ENCODE peak calls at places on chromosomes 7 and 10, in ten cellular contexts. One of them, this sample, is unnamed.

GRCh38 chr7:128231677-128232076 is 9.4 kb upstream of the LEP start:
- DNase-seq in WTC11: no peak
- DNase-seq in thoracic aorta: no peak
- DNase-seq in GM12865: no peak
- DNase-seq in stomach: no peak
- DNase-seq in neural progenitor cell: no peak
- DNase-seq in cardiac fibroblast: no peak
- DNase-seq in heart left ventricle: no peak
- DNase-seq in HFFc6: no peak
- DNase-seq in brain microvascular endothelial cell: no peak
- DNase-seq in this sample: no peak

GRCh38 chr7:33981221-33981620 is 75.9 kb downstream of the BMPER start:
- DNase-seq in thoracic aorta: no peak
- DNase-seq in GM12865: no peak
- DNase-seq in neural progenitor cell: no peak
- DNase-seq in WTC11: no peak
- DNase-seq in cardiac fibroblast: no peak
- DNase-seq in brain microvascular endothelial cell: no peak
- DNase-seq in stomach: no peak
- DNase-seq in heart left ventricle: no peak
- DNase-seq in HFFc6: no peak
- DNase-seq in this sample: no peak

GRCh38 chr7:95262875-95263274 is 61.5 kb downstream of the PON1 start:
- DNase-seq in HFFc6: no peak
- DNase-seq in neural progenitor cell: no peak
- DNase-seq in GM12865: no peak
- DNase-seq in stomach: no peak
- DNase-seq in cardiac fibroblast: no peak
- DNase-seq in brain microvascular endothelial cell: no peak
- DNase-seq in heart left ventricle: no peak
- DNase-seq in WTC11: no peak
- DNase-seq in thoracic aorta: no peak
- DNase-seq in this sample: no peak

GRCh38 chr7:125871431-125871830 is 941.8 kb upstream of the POT1 start:
- DNase-seq in HFFc6: no peak
- DNase-seq in neural progenitor cell: no peak
- DNase-seq in brain microvascular endothelial cell: no peak
- DNase-seq in heart left ventricle: no peak
- DNase-seq in GM12865: no peak
- DNase-seq in WTC11: no peak
- DNase-seq in thoracic aorta: no peak
- DNase-seq in stomach: no peak
- DNase-seq in cardiac fibroblast: no peak
- DNase-seq in this sample: no peak

GRCh38 chr7:123649956-123650355 is 5.7 kb upstream of the LMOD2 start:
- DNase-seq in neural progenitor cell: no peak
- DNase-seq in brain microvascular endothelial cell: peak; percentile 23
- DNase-seq in stomach: no peak
- DNase-seq in heart left ventricle: no peak
- DNase-seq in thoracic aorta: no peak
- DNase-seq in HFFc6: no peak
- DNase-seq in WTC11: no peak
- DNase-seq in GM12865: no peak
- DNase-seq in cardiac fibroblast: peak; percentile 50
- DNase-seq in this sample: no peak

GRCh38 chr10:78974409-78975317 is 94.1 kb upstream of the ZMIZ1 start:
- DNase-seq in brain microvascular endothelial cell: peak; percentile 85
- DNase-seq in thoracic aorta: peak; percentile 84
- DNase-seq in heart left ventricle: peak; percentile 62
- DNase-seq in stomach: peak; percentile 52
- DNase-seq in cardiac fibroblast: peak; percentile 89
- DNase-seq in WTC11: peak; percentile 62
- DNase-seq in HFFc6: peak; percentile 86
- DNase-seq in neural progenitor cell: peak; percentile 62
- DNase-seq in GM12865: peak; percentile 28
- DNase-seq in this sample: peak; percentile 90

GRCh38 chr7:149773446-149774236 is at the start of gene ZNF467:
- DNase-seq in GM12865: no peak
- DNase-seq in neural progenitor cell: peak; percentile 52
- DNase-seq in WTC11: no peak
- DNase-seq in heart left ventricle: peak; percentile 80
- DNase-seq in HFFc6: no peak
- DNase-seq in thoracic aorta: no peak
- DNase-seq in brain microvascular endothelial cell: no peak
- DNase-seq in cardiac fibroblast: peak; percentile 87
- DNase-seq in stomach: peak; percentile 78
- DNase-seq in this sample: peak; percentile 42

GRCh38 chr7:114988035-114988434 is 66.1 kb downstream of the MDFIC start:
- DNase-seq in brain microvascular endothelial cell: no peak
- DNase-seq in WTC11: no peak
- DNase-seq in stomach: no peak
- DNase-seq in GM12865: no peak
- DNase-seq in HFFc6: no peak
- DNase-seq in cardiac fibroblast: peak; percentile 20
- DNase-seq in thoracic aorta: no peak
- DNase-seq in neural progenitor cell: no peak
- DNase-seq in heart left ventricle: no peak
- DNase-seq in this sample: no peak

GRCh38 chr10:125707852-125708468 is 11.5 kb upstream of the EDRF1 start:
- DNase-seq in brain microvascular endothelial cell: no peak
- DNase-seq in GM12865: no peak
- DNase-seq in stomach: no peak
- DNase-seq in thoracic aorta: no peak
- DNase-seq in heart left ventricle: no peak
- DNase-seq in cardiac fibroblast: peak; percentile 11
- DNase-seq in WTC11: no peak
- DNase-seq in neural progenitor cell: no peak
- DNase-seq in HFFc6: peak; percentile 60
- DNase-seq in this sample: no peak

GRCh38 chr10:125711110-125711750 is 8.3 kb upstream of the EDRF1 start:
- DNase-seq in thoracic aorta: no peak
- DNase-seq in cardiac fibroblast: no peak
- DNase-seq in brain microvascular endothelial cell: no peak
- DNase-seq in neural progenitor cell: no peak
- DNase-seq in heart left ventricle: no peak
- DNase-seq in GM12865: no peak
- DNase-seq in HFFc6: no peak
- DNase-seq in stomach: no peak
- DNase-seq in WTC11: no peak
- DNase-seq in this sample: no peak

GRCh38 chr10:125708971-125709503 is 10.5 kb upstream of the EDRF1 start:
- DNase-seq in heart left ventricle: no peak
- DNase-seq in neural progenitor cell: no peak
- DNase-seq in stomach: no peak
- DNase-seq in cardiac fibroblast: no peak
- DNase-seq in GM12865: no peak
- DNase-seq in thoracic aorta: no peak
- DNase-seq in WTC11: no peak
- DNase-seq in brain microvascular endothelial cell: no peak
- DNase-seq in HFFc6: no peak
- DNase-seq in this sample: no peak

GRCh38 chr10:125710267-125710563 is 9.3 kb upstream of the EDRF1 start:
- DNase-seq in GM12865: no peak
- DNase-seq in WTC11: no peak
- DNase-seq in HFFc6: no peak
- DNase-seq in thoracic aorta: no peak
- DNase-seq in heart left ventricle: no peak
- DNase-seq in stomach: no peak
- DNase-seq in cardiac fibroblast: no peak
- DNase-seq in brain microvascular endothelial cell: no peak
- DNase-seq in neural progenitor cell: no peak
- DNase-seq in this sample: no peak

DNA sequence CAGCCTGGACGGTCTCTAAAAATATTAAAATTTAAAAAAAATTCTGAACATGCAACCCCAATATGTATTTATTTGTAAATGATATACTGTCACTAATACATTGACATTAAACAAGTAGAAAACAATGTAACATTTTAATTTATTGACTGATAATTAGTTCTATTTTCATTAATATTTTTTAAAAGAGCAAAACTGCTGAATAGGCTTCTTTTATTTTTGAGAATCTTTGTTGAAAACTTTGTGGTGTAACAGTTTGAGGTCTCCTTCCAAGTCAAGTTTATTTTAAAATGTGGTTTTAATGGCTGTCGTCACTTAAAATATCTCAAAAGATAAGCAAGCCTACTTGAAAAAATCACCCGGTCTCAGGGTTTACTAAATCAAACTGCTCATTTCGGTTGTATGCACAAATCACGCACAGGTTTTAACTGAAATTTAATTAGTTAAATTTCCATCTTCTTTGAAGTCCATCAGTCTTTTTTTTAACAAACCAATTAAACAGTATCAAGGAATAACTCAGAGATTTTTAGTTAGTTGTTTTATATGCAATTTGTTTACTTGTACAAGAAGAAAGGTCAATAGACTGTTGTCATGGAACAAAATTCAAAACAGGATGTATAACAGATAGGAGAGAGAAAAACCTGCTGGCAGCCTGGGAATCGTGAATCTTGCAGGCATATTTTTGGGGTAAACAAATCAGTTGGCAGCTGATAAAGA is 9.8 kb upstream of the EDRF1 start:
- DNase-seq in heart left ventricle: no peak
- DNase-seq in neural progenitor cell: no peak
- DNase-seq in brain microvascular endothelial cell: no peak
- DNase-seq in HFFc6: no peak
- DNase-seq in cardiac fibroblast: peak; percentile 55
- DNase-seq in thoracic aorta: no peak
- DNase-seq in stomach: no peak
- DNase-seq in GM12865: no peak
- DNase-seq in WTC11: no peak
- DNase-seq in this sample: no peak
- TF ChIP-seq CTCF in heart left ventricle: no peak
- TF ChIP-seq CTCF in neural progenitor cell: no peak
- TF ChIP-seq CTCF in brain microvascular endothelial cell: no peak
- TF ChIP-seq CTCF in HFFc6: no peak
- TF ChIP-seq CTCF in cardiac fibroblast: no peak
- TF ChIP-seq CTCF in thoracic aorta: no peak
- TF ChIP-seq CTCF in stomach: no peak
- TF ChIP-seq CTCF in GM12865: no peak
- TF ChIP-seq CTCF in WTC11: no peak
- TF ChIP-seq CTCF in this sample: no peak

GRCh38 chr10:30238836-30239235 is 110.2 kb downstream of the MTPAP start:
- DNase-seq in neural progenitor cell: no peak
- DNase-seq in heart left ventricle: peak; percentile 48
- DNase-seq in stomach: no peak
- DNase-seq in HFFc6: no peak
- DNase-seq in brain microvascular endothelial cell: no peak
- DNase-seq in cardiac fibroblast: no peak
- DNase-seq in thoracic aorta: no peak
- DNase-seq in WTC11: no peak
- DNase-seq in GM12865: no peak
- DNase-seq in this sample: no peak

GRCh38 chr10:30231709-30232108 is 117.4 kb downstream of the MTPAP start:
- DNase-seq in heart left ventricle: no peak
- DNase-seq in HFFc6: no peak
- DNase-seq in neural progenitor cell: no peak
- DNase-seq in brain microvascular endothelial cell: no peak
- DNase-seq in stomach: no peak
- DNase-seq in cardiac fibroblast: no peak
- DNase-seq in GM12865: no peak
- DNase-seq in WTC11: no peak
- DNase-seq in thoracic aorta: no peak
- DNase-seq in this sample: no peak

GRCh38 chr10:30228638-30229037 is 120.4 kb downstream of the MTPAP start:
- DNase-seq in WTC11: no peak
- DNase-seq in GM12865: no peak
- DNase-seq in cardiac fibroblast: peak; percentile 15
- DNase-seq in thoracic aorta: no peak
- DNase-seq in heart left ventricle: no peak
- DNase-seq in stomach: no peak
- DNase-seq in HFFc6: no peak
- DNase-seq in brain microvascular endothelial cell: no peak
- DNase-seq in neural progenitor cell: no peak
- DNase-seq in this sample: no peak

GRCh38 chr10:30231071-30231652 is 117.9 kb downstream of the MTPAP start:
- DNase-seq in GM12865: no peak
- DNase-seq in stomach: no peak
- DNase-seq in cardiac fibroblast: no peak
- DNase-seq in brain microvascular endothelial cell: no peak
- DNase-seq in HFFc6: no peak
- DNase-seq in neural progenitor cell: no peak
- DNase-seq in WTC11: no peak
- DNase-seq in thoracic aorta: no peak
- DNase-seq in heart left ventricle: no peak
- DNase-seq in this sample: peak; percentile 7

DNA sequence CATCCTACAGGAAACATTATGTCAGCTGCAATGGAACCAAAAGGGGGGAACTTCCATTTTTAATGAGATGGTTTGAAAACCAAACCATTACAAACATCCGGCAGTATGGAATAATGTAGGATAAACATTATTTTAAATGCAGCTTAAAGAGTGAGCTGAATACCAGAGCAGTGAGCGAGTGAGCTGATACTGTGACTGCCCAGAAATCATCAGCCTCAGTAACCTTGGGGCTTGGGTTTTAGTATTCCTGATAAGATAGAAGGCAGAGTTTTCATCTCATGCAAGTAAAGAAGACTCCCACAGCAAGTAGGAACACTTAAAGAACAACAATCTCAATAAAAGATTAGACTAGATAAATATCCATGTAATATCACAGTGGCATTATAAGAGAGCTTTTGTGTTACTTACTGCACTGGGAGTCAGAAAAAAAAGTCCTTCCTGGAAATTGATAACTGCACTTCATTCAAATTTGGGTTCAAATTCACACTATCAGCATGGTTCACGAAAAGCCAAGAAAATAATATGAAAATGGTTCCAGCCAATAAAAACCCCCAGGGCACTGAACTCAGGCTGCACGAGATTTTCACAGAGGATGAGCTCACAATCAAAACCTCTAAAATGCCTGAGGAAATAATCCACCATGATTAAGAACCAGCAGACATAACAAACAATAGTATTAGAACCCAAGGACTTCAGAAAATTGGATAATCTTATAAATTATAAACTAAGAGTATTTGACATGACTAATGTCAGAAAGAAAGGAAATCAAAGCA is 115.7 kb downstream of the MTPAP start:
- DNase-seq in WTC11: no peak
- DNase-seq in stomach: no peak
- DNase-seq in GM12865: no peak
- DNase-seq in thoracic aorta: no peak
- DNase-seq in cardiac fibroblast: no peak
- DNase-seq in heart left ventricle: no peak
- DNase-seq in neural progenitor cell: no peak
- DNase-seq in brain microvascular endothelial cell: peak; percentile 33
- DNase-seq in HFFc6: peak; percentile 44
- DNase-seq in this sample: no peak
- TF ChIP-seq CTCF in WTC11: no peak
- TF ChIP-seq CTCF in stomach: no peak
- TF ChIP-seq CTCF in GM12865: no peak
- TF ChIP-seq CTCF in thoracic aorta: no peak
- TF ChIP-seq CTCF in cardiac fibroblast: no peak
- TF ChIP-seq CTCF in heart left ventricle: no peak
- TF ChIP-seq CTCF in neural progenitor cell: no peak
- TF ChIP-seq CTCF in brain microvascular endothelial cell: no peak
- TF ChIP-seq CTCF in HFFc6: no peak
- TF ChIP-seq CTCF in this sample: no peak

GRCh38 chr7:55410641-55411239 is 45.6 kb downstream of the LANCL2 start:
- DNase-seq in HFFc6: no peak
- DNase-seq in stomach: no peak
- DNase-seq in GM12865: no peak
- DNase-seq in thoracic aorta: no peak
- DNase-seq in cardiac fibroblast: no peak
- DNase-seq in WTC11: no peak
- DNase-seq in heart left ventricle: no peak
- DNase-seq in neural progenitor cell: no peak
- DNase-seq in brain microvascular endothelial cell: no peak
- DNase-seq in this sample: no peak

GRCh38 chr7:55411844-55412243 is 46.7 kb downstream of the LANCL2 start:
- DNase-seq in cardiac fibroblast: no peak
- DNase-seq in stomach: no peak
- DNase-seq in neural progenitor cell: no peak
- DNase-seq in brain microvascular endothelial cell: no peak
- DNase-seq in HFFc6: no peak
- DNase-seq in thoracic aorta: no peak
- DNase-seq in WTC11: no peak
- DNase-seq in heart left ventricle: no peak
- DNase-seq in GM12865: no peak
- DNase-seq in this sample: no peak

GRCh38 chr7:55413442-55413841 is 48.3 kb downstream of the LANCL2 start:
- DNase-seq in HFFc6: no peak
- DNase-seq in heart left ventricle: no peak
- DNase-seq in stomach: no peak
- DNase-seq in cardiac fibroblast: no peak
- DNase-seq in WTC11: no peak
- DNase-seq in GM12865: no peak
- DNase-seq in thoracic aorta: no peak
- DNase-seq in neural progenitor cell: no peak
- DNase-seq in brain microvascular endothelial cell: no peak
- DNase-seq in this sample: no peak

GRCh38 chr7:55405856-55406541 is 40.9 kb downstream of the LANCL2 start:
- DNase-seq in brain microvascular endothelial cell: no peak
- DNase-seq in stomach: peak; percentile 41
- DNase-seq in heart left ventricle: no peak
- DNase-seq in thoracic aorta: no peak
- DNase-seq in HFFc6: no peak
- DNase-seq in WTC11: no peak
- DNase-seq in cardiac fibroblast: no peak
- DNase-seq in neural progenitor cell: no peak
- DNase-seq in GM12865: no peak
- DNase-seq in this sample: no peak

DNA sequence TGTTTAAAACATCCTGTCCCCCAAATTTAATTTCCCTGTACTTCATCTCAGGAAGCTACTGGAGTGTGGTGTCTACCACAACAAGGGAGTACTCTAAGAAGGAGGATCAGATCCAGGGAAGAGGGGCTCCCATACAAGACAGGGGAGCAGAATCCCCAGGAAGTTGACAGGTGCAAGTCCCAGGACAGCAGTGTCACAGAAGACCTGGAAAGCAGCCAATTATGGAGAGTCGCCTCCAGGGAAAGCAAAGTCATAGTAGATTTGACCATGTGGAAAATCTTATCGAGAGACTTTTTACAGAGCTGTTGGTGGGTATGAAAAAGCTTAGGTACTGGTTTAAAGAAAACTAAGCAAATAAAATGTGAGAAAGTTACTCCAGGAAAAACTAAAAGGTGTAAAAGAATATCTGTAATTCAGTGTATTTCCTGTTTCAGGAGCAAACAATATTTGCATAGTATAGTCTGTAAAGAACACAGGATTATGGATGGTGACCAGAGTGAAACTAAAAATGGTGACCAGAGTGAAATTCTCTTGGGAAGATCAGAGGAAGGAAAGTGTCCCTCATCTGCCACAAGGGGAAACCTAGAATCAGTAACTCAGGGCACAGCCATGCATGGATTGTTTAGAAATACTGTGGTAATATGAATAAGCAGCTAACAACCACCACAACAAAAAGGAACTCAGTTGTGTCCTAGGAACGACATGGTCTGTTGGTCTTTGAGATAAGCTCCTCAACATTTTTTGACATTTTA is 44.5 kb downstream of the LANCL2 start:
- DNase-seq in GM12865: peak; percentile 27
- DNase-seq in HFFc6: peak; percentile 18
- DNase-seq in heart left ventricle: no peak
- DNase-seq in neural progenitor cell: no peak
- DNase-seq in cardiac fibroblast: no peak
- DNase-seq in WTC11: no peak
- DNase-seq in stomach: no peak
- DNase-seq in brain microvascular endothelial cell: peak; percentile 9
- DNase-seq in thoracic aorta: no peak
- DNase-seq in this sample: no peak
- TF ChIP-seq CTCF in GM12865: no peak
- TF ChIP-seq CTCF in HFFc6: peak; percentile 56
- TF ChIP-seq CTCF in heart left ventricle: no peak
- TF ChIP-seq CTCF in neural progenitor cell: no peak
- TF ChIP-seq CTCF in cardiac fibroblast: peak; percentile 6
- TF ChIP-seq CTCF in WTC11: no peak
- TF ChIP-seq CTCF in stomach: no peak
- TF ChIP-seq CTCF in brain microvascular endothelial cell: peak; percentile 28
- TF ChIP-seq CTCF in thoracic aorta: no peak
- TF ChIP-seq CTCF in this sample: no peak

GRCh38 chr10:72334832-72335393 is 19.8 kb downstream of the DNAJB12 start:
- DNase-seq in GM12865: peak; percentile 97
- DNase-seq in HFFc6: peak; percentile 22
- DNase-seq in cardiac fibroblast: peak; percentile 99
- DNase-seq in stomach: peak; percentile 97
- DNase-seq in neural progenitor cell: no peak
- DNase-seq in heart left ventricle: peak; percentile 86
- DNase-seq in brain microvascular endothelial cell: peak; percentile 96
- DNase-seq in WTC11: no peak
- DNase-seq in thoracic aorta: peak; percentile 49
- DNase-seq in this sample: peak; percentile 96
- TF ChIP-seq CTCF in GM12865: peak; percentile 28
- TF ChIP-seq CTCF in HFFc6: peak; percentile 17
- TF ChIP-seq CTCF in cardiac fibroblast: peak; percentile 21
- TF ChIP-seq CTCF in stomach: peak; percentile 29
- TF ChIP-seq CTCF in neural progenitor cell: no peak
- TF ChIP-seq CTCF in heart left ventricle: no peak
- TF ChIP-seq CTCF in brain microvascular endothelial cell: peak; percentile 65
- TF ChIP-seq CTCF in WTC11: no peak
- TF ChIP-seq CTCF in thoracic aorta: no peak
- TF ChIP-seq CTCF in this sample: peak; percentile 33

This sample was measured in activated CD8-positive, alpha-beta T cell treated with anti-CD3 and anti-CD28 coated beads for 36 hours.